ENCODE peak calls at places on chromosome 17, in eight cellular contexts. G, D, I, E, C, J, U and A are unnamed samples. For H3K4me1, the result is how much of the 10 kb centered on the place peaks cover.

GRCh38 chr17:3012926-3013581 is 50.4 kb downstream of the OR1D5 start:
- DNase-seq in I (peak), U (no peak), G (peak), J (peak), E (peak), D (peak), C (peak), A (peak)

GRCh38 chr17:49488612-49489011 is 6.5 kb upstream of the NGFR start:
- DNase-seq in I (no peak), U (no peak), E (peak), C (no peak), G (no peak), D (no peak), J (no peak), A (no peak)

GRCh38 chr17:33873218-33873617 is 381.9 kb upstream of the CCL2 start:
- DNase-seq in D (no peak), J (no peak), E (no peak), C (no peak), I (no peak), G (no peak), U (no peak), A (no peak)

GRCh38 chr17:47815106-47815918 is 6.3 kb downstream of the OSBPL7 start:
- DNase-seq in J (no peak), U (no peak), C (no peak), I (no peak), E (no peak), G (no peak), D (no peak), A (no peak)

GRCh38 chr17:79201536-79202227 is 127.1 kb downstream of the ENGASE start:
- DNase-seq in G (no peak), E (no peak), C (no peak), J (no peak), I (no peak), D (no peak), U (peak), A (no peak)

GRCh38 chr17:2700491-2701141 is 10.9 kb downstream of the CLUH start:
- DNase-seq in E (no peak), I (peak), G (peak), J (peak), C (peak), D (no peak), U (peak), A (no peak)

GRCh38 chr17:56173026-56173425 is 19.8 kb downstream of the ANKFN1 start:
- DNase-seq in E (no peak), C (no peak), J (no peak), U (no peak), D (no peak), I (no peak), G (no peak), A (no peak)

GRCh38 chr17:48542114-48542955 is 2.6 kb downstream of the HOXB2 start:
- DNase-seq in U (no peak), C (no peak), G (no peak), E (peak), J (peak), D (peak), I (no peak), A (peak)

GRCh38 chr17:79888009-79888540 is 48.8 kb upstream of the CBX4 start:
- DNase-seq in I (no peak), G (no peak), C (no peak), U (no peak), E (no peak), J (no peak), D (no peak), A (no peak)

GRCh38 chr17:76011951-76012350 is 11.3 kb downstream of the CDK3 start:
- DNase-seq in G (no peak), J (no peak), C (no peak), U (no peak), E (no peak), I (no peak), D (no peak), A (no peak)

GRCh38 chr17:64002658-64003525 is 4.7 kb downstream of the PRR29 start:
- DNase-seq in U (peak), D (no peak), E (no peak), C (no peak), J (no peak), I (no peak), G (no peak), A (no peak)

GRCh38 chr17:50570516-50570915 is 10.0 kb downstream of the CACNA1G start:
- DNase-seq in I (no peak), D (no peak), C (no peak), J (no peak), U (peak), G (no peak), E (no peak), A (no peak)

GRCh38 chr17:64165347-64165746 is 35.4 kb upstream of the ERN1 start:
- DNase-seq in I (no peak), U (no peak), D (no peak), J (no peak), E (no peak), C (no peak), G (no peak), A (no peak)

GRCh38 chr17:31411707-31412285 is 20.3 kb downstream of the RAB11FIP4 start:
- DNase-seq in C (no peak), E (no peak), U (no peak), J (no peak), D (no peak), I (no peak), G (no peak), A (no peak)

GRCh38 chr17:57104461-57105175 is 19.6 kb downstream of the AKAP1 start:
- DNase-seq in U (no peak), I (no peak), D (no peak), G (no peak), C (no peak), J (no peak), E (no peak), A (no peak)

GRCh38 chr17:9363440-9364350 is 211.9 kb downstream of the STX8 start:
- DNase-seq in I (no peak), U (no peak), D (peak), J (no peak), G (no peak), E (no peak), C (no peak), A (no peak)

GRCh38 chr17:78342438-78343098 is 17.3 kb downstream of the SOCS3 start:
- DNase-seq in E (peak), D (peak), C (peak), I (peak), U (no peak), G (peak), J (no peak), A (no peak)

GRCh38 chr17:64042700-64043485 is 22.5 kb upstream of the ICAM2 start:
- DNase-seq in D (no peak), I (no peak), G (peak), U (peak), C (no peak), J (no peak), E (no peak), A (no peak)

GRCh38 chr17:29617125-29617480 is 5.6 kb downstream of the CORO6 start:
- DNase-seq in J (peak), U (peak), D (peak), C (peak), I (peak), E (peak), G (peak), A (peak)

GRCh38 chr17:57984226-57984890 is 3.7 kb downstream of the VEZF1 start:
- DNase-seq in E (no peak), J (no peak), C (no peak), U (no peak), G (no peak), D (peak), I (no peak), A (no peak)

GRCh38 chr17:32828822-32829221 is 48.1 kb downstream of the MYO1D start:
- DNase-seq in E (no peak), G (no peak), J (no peak), U (no peak), C (no peak), D (no peak), I (no peak), A (no peak)

GRCh38 chr17:20920813-20921199 is 122.0 kb downstream of the USP22 start:
- DNase-seq in E (no peak), I (no peak), U (no peak), J (no peak), D (peak), G (no peak), C (no peak), A (no peak)

GRCh38 chr17:81867123-81867951 is 3.8 kb downstream of the ARHGDIA start:
- DNase-seq in D (peak), U (peak), J (peak), I (no peak), C (peak), E (no peak), G (peak), A (no peak)

GRCh38 chr17:81241648-81242420 is 2.7 kb downstream of the NDUFAF8 start:
- DNase-seq in D (peak), E (peak), I (no peak), U (peak), J (peak), G (no peak), C (no peak), A (peak)

GRCh38 chr17:7997186-7997585 is 5.2 kb upstream of the GUCY2D start:
- DNase-seq in D (peak), C (no peak), E (peak), U (no peak), G (no peak), J (peak), I (peak), A (no peak)

GRCh38 chr17:81498953-81499600 is 13.5 kb downstream of the ACTG1 start:
- DNase-seq in J (no peak), C (no peak), U (peak), G (no peak), E (no peak), D (no peak), I (no peak), A (no peak)

GRCh38 chr17:77318491-77319210 is 177.9 kb downstream of the SEC14L1 start:
- DNase-seq in U (no peak), D (peak), J (no peak), E (no peak), C (no peak), G (peak), I (no peak), A (no peak)

GRCh38 chr17:57723427-57724037 is 21.6 kb downstream of the CCDC182 start:
- DNase-seq in E (no peak), J (no peak), D (no peak), G (no peak), C (no peak), I (no peak), U (peak), A (no peak)

GRCh38 chr17:6374271-6374691 is 60.6 kb downstream of the AIPL1 start:
- DNase-seq in U (no peak), E (no peak), J (no peak), D (no peak), I (no peak), C (no peak), G (no peak), A (no peak)

GRCh38 chr17:79859676-79860615 is 20.7 kb upstream of the CBX4 start:
- DNase-seq in G (no peak), E (no peak), I (no peak), U (peak), J (no peak), C (no peak), D (no peak), A (no peak)

GRCh38 chr17:50076591-50077235 is 18.4 kb upstream of the PDK2 start:
- DNase-seq in E (no peak), G (no peak), J (no peak), I (no peak), D (no peak), U (peak), C (no peak), A (no peak)

GRCh38 chr17:58002973-58003372 is 4.1 kb downstream of the SRSF1 start:
- DNase-seq in I (no peak), J (no peak), U (no peak), D (no peak), C (no peak), G (no peak), E (no peak), A (no peak)

GRCh38 chr17:77330602-77331081 is 189.9 kb downstream of the SEC14L1 start:
- DNase-seq in J (no peak), U (no peak), E (no peak), C (no peak), I (no peak), G (no peak), D (no peak), A (no peak)

DNA sequence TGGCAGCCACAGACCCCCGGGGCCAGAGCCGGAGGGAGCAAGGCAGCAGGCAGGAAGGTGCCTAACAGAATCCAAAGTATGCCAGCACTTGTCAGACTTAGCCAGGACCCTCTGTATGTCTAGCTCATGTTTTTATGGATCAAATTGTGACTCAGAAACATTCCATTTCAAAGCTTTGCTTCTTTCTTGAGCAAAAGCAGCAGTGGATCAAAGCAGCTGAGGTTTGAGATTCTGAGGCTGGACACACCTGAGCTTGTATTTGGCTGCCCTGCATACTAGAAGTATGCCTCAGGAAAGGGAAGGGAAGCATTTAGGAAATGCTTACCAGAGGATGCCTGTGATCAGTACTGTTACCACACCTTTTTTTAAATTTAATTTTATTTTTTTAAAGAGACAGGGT is 5.7 kb upstream of the MYO1C start:
- DNase-seq in I (no peak), U (no peak), J (no peak), C (no peak), E (no peak), D (no peak), G (no peak), A (no peak)
- H3K4me1 ChIP-seq in I (half or more), U (under half), J (under half), C (under half), E (under half), D (under half), G (under half), A (under half)

DNA sequence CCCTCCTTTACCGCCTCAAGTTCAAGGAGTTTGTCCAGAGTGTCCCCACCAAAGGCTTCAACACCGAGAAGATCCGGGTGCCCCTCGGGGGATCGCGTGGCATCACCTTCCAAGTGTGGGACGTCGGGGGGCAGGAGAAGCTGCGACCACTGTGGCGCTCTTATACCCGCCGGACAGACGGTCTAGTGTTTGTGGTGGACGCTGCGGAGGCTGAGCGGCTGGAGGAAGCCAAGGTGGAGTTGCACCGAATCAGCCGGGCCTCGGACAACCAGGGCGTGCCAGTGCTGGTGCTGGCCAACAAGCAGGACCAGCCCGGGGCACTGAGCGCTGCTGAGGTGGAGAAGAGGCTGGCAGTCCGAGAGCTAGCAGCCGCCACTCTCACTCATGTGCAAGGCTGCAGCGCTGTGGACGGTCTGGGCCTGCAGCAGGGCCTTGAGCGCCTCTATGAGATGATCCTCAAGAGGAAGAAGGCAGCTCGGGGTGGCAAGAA is 1.1 kb downstream of the ARL4D start:
- DNase-seq in J (no peak), I (no peak), U (peak), G (no peak), D (no peak), E (no peak), C (peak), A (no peak)
- H3K4me3 ChIP-seq in J (no peak), I (peak), U (peak), G (peak), D (peak), E (peak), C (peak), A (no peak)

DNA sequence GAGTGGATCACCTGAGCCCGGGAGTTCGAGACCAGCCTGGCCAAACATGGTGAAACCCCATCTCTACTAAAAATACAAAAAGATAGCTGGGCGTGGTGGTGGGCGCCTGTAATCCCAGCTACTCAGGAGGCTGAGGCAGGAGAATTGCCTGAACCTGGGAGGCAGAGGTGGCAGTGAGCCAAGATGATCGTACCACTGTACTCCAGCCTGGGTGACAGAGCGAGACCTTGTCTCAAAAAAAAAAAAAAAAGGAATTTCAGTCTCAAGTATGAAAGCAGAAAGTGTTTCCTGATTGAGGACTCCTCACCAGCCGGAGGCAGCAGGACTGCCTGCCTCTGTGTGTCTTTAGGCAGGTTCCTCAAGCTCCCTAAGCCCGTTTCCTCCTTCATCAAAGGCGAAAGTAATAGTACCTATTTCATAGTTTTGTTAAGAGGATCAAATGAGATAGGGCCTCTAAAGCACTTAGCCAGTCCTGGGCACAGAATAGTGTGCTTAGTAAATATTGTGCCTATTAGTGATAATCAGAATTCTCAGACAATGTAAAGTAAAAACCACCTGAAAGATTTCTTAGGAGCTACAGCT is 9.0 kb downstream of the RAI1 start:
- DNase-seq in I (no peak), D (no peak), J (no peak), C (no peak), E (no peak), U (no peak), G (no peak), A (no peak)
- H3K4me1 ChIP-seq in I (half or more), D (under half), J (under half), C (under half), E (half or more), U (half or more), G (under half), A (under half)

GRCh38 chr17:16969931-16970906 is 1.7 kb downstream of the TNFRSF13B start:
- DNase-seq in D (no peak), E (no peak), I (no peak), J (no peak), U (no peak), C (no peak), G (no peak), A (no peak)
- H3K4me3 ChIP-seq in D (no peak), E (no peak), I (no peak), J (no peak), U (no peak), C (no peak), G (no peak), A (no peak)